ENCODE peak calls at places on chromosomes 1 and 21, in six cellular contexts. R is IMR-90, D is trophoblast cell, A is neuronal stem cell, P is mesenchymal stem cell, M is H1. Y is an unnamed sample.

GRCh38 chr1:79113836-79114235 is 107.3 kb upstream of the ADGRL4 start:
- DNase-seq in A (no peak), M (no peak), R (no peak), D (no peak), P (no peak), Y (no peak)

GRCh38 chr1:87084247-87084836 is 169.9 kb downstream of the HS2ST1 start:
- DNase-seq in R (peak), M (no peak), A (no peak), P (peak), D (no peak), Y (no peak)

GRCh38 chr1:156493749-156494148 is 6.8 kb downstream of the MEF2D start:
- DNase-seq in P (no peak), R (no peak), A (no peak), D (no peak), M (no peak), Y (no peak)

GRCh38 chr1:35558374-35559316 is 1.0 kb downstream of the NCDN start:
- DNase-seq in A (no peak), D (no peak), P (no peak), M (no peak), R (no peak), Y (no peak)

GRCh38 chr1:89025928-89026327 is 3.3 kb upstream of the GBP3 start:
- DNase-seq in P (no peak), A (no peak), D (no peak), M (no peak), R (no peak), Y (no peak)

GRCh38 chr1:21258331-21259134 is 31.7 kb downstream of the ECE1 start:
- DNase-seq in R (no peak), D (no peak), P (no peak), M (no peak), A (no peak), Y (no peak)

GRCh38 chr1:245972476-245972875 is 534.6 kb downstream of the SMYD3 start:
- DNase-seq in M (no peak), P (peak), A (no peak), D (peak), R (no peak), Y (no peak)

GRCh38 chr1:221418346-221418745 is 323.5 kb downstream of the DUSP10 start:
- DNase-seq in R (peak), M (no peak), D (no peak), P (peak), A (no peak), Y (no peak)

GRCh38 chr1:231021540-231022031 is 18.5 kb downstream of the FAM89A start:
- DNase-seq in R (peak), P (peak), A (no peak), D (peak), M (no peak), Y (no peak)

GRCh38 chr1:237570530-237570929 is 320.2 kb downstream of the ZP4 start:
- DNase-seq in D (no peak), M (no peak), R (no peak), A (no peak), P (no peak), Y (no peak)

GRCh38 chr1:237578540-237578939 is 312.2 kb downstream of the ZP4 start:
- DNase-seq in A (no peak), R (no peak), D (no peak), P (no peak), M (no peak), Y (no peak)

GRCh38 chr1:237568955-237569354 is 321.8 kb downstream of the ZP4 start:
- DNase-seq in A (no peak), P (no peak), M (no peak), R (no peak), D (no peak), Y (no peak)

DNA sequence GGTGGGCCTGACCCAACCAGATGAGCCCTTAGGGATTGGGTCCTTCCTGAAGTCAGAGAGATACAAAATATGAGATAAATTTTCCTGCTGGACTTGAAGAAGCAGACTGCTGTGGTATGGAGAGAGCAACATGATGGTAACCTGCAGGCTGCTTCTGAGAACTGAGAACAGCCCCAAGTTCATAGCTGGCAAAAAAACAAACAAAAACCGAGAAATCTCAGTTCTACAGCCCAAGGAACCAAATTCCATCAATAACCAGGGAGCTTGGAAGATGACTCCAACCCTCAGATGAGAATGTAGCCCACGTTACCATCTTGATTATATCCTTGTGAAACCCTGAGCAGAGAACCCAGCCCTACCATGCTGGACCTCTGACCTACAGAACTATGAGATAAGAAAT is 316.2 kb downstream of the ZP4 start:
- DNase-seq in R (no peak), M (no peak), P (no peak), A (no peak), D (peak), Y (no peak)
- H4K91ac ChIP-seq in R (no peak), M (no peak), P (no peak), A (no peak), D (no peak), Y (no peak)

DNA sequence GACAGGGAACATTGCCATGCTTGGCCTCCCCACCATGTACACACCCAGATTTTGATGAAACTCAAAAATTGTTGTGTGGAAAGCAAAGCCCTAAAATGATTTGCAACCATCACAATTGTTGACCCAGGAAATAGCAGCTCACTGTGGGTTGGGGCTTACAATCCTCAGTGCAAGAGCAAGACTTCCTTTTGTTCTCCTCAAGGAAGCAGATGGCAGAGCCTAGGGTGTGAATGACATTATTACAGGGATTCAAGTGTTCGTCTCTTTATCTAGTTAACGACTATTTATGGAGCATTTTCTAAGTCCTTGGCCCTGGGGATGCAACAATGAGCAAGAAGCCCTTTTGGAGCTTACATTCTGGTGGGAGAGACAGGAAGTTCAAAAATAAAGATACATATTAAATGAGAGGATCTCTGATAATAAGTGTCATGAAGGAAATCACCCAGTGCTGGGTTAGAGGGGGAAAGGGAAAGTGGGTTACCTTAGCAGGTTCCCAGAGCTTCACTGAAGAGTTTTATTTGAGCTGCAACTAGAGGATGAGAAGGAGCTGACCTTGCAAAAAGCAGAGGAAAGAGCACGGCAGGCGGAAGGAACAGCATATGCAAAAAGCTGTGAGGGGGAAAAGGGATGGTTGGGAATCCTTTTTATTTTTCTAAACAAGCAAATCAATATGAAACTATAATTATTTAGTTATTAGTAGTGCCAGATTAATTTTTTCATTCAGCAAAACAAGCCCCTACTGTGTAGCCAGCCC is 38.5 kb upstream of the ID3 start:
- DNase-seq in R (no peak), M (no peak), D (no peak), P (no peak), A (no peak), Y (no peak)
- H2BK120ac ChIP-seq in R (peak), M (peak), D (peak), P (no peak), A (no peak), Y (no peak)

GRCh38 chr1:5706239-5706638 is 286.0 kb downstream of the NPHP4 start:
- DNase-seq in R (no peak), A (no peak), D (no peak), P (no peak), M (no peak), Y (no peak)
- H4K91ac ChIP-seq in R (no peak), A (no peak), D (no peak), P (no peak), M (no peak), Y (no peak)

GRCh38 chr1:164830628-164831027 is 271.6 kb downstream of the PBX1 start:
- DNase-seq in M (no peak), D (no peak), R (no peak), P (no peak), A (no peak), Y (no peak)
- H2BK120ac ChIP-seq in M (no peak), D (no peak), R (no peak), P (no peak), A (no peak), Y (no peak)

DNA sequence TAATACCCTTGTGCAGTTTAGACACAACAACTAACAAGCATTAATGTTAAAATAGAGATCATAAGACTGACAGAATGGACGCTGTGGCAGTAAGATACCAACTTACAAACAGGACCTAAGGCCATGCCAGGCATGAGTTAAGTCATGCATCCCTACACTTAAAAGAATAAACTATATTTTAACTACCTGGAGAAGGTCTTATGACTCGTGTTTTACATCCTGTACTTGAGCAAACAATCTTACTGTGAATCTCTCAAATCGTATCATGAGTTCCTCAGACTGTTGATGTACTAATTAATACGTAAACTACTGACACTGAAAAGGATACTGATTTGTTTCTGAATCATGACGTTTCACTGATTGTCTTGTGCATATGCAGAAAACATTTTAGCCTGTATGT is 2.0 kb upstream of the RSPH1 start:
- DNase-seq in D (no peak), M (no peak), P (no peak), A (no peak), R (no peak), Y (no peak)
- H4K91ac ChIP-seq in D (no peak), M (no peak), P (no peak), A (no peak), R (no peak), Y (no peak)

DNA sequence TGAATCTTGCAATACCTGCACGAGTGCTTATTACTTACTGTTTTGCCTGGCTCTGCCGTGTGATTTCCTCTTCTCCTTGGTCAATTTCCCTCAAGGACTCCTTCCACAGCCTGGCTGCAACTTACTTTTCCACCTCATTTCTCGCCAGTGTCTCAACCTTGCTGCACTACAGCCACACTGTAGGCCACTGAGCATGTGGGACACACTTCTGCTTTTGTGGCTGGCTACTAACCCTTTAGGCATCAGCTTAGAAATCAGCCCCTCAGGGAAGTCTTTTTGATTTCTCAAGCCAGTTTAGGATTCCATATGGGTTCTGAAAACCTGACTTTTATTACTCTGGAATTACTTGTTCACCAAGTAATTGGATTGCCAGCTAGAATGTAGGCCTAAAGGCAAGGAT is 5.2 kb upstream of the DMRTB1 start:
- DNase-seq in R (no peak), A (no peak), M (no peak), P (no peak), D (no peak), Y (no peak)
- H2BK120ac ChIP-seq in R (no peak), A (no peak), M (no peak), P (no peak), D (no peak), Y (no peak)

Y was measured in H9.